ENCODE peak calls at places on chromosomes 16 and 17, in ten cellular contexts. I is HepG2; C is CD4-positive, alpha-beta T cell; K is upper lobe of right lung; O is fibroblast of pulmonary artery; R is heart left ventricle; M is AG10803; D is HFFc6; P is tibial nerve; H is spleen. U is an unnamed sample.

GRCh38 chr17:52383493-52384100 is 225.1 kb upstream of the CA10 start:
- DNase-seq in I (peak), C (no peak), K (no peak), O (peak), R (peak), M (no peak), D (no peak), P (no peak), H (no peak), U (peak)

GRCh38 chr16:89720859-89721643 is at the start of the genes VPS9D1 and ZNF276:
- DNase-seq in I (peak), C (peak), K (peak), O (peak), R (peak), M (peak), D (peak), P (peak), H (peak), U (peak)

GRCh38 chr17:58334661-58335060 is 6.1 kb upstream of the TSPOAP1 start:
- DNase-seq in I (no peak), C (no peak), K (no peak), O (no peak), R (no peak), M (no peak), D (no peak), P (no peak), H (peak), U (no peak)

GRCh38 chr16:2475413-2476344 is 752 bp downstream of the TBC1D24 start:
- DNase-seq in I (no peak), C (no peak), K (peak), O (no peak), R (no peak), M (no peak), D (no peak), P (no peak), H (peak), U (no peak)

GRCh38 chr16:52078716-52079655 is 468.0 kb downstream of the TOX3 start:
- DNase-seq in I (no peak), C (no peak), K (no peak), O (no peak), R (no peak), M (no peak), D (no peak), P (no peak), H (no peak), U (no peak)

GRCh38 chr17:49994085-49995054 is 654 bp downstream of the DLX3 start:
- DNase-seq in I (no peak), C (no peak), K (peak), O (no peak), R (no peak), M (no peak), D (no peak), P (no peak), H (no peak), U (no peak)

GRCh38 chr17:7113273-7114071 is 1.1 kb downstream of the ASGR2 start:
- DNase-seq in I (peak), C (no peak), K (no peak), O (no peak), R (no peak), M (no peak), D (no peak), P (no peak), H (no peak), U (no peak)

GRCh38 chr17:35577826-35578194 is 561 bp downstream of the PEX12 start:
- DNase-seq in I (no peak), C (no peak), K (no peak), O (no peak), R (no peak), M (peak), D (peak), P (no peak), H (no peak), U (peak)

GRCh38 chr16:56424791-56425438 is 430 bp downstream of the AMFR start:
- DNase-seq in I (no peak), C (no peak), K (peak), O (no peak), R (peak), M (peak), D (no peak), P (no peak), H (peak), U (no peak)

GRCh38 chr17:57999496-58000017 is 7.5 kb downstream of the SRSF1 start:
- DNase-seq in I (peak), C (no peak), K (no peak), O (peak), R (no peak), M (peak), D (peak), P (no peak), H (no peak), U (peak)

GRCh38 chr16:68752602-68753001 is 15.5 kb downstream of the CDH1 start:
- DNase-seq in I (peak), C (no peak), K (no peak), O (no peak), R (no peak), M (no peak), D (no peak), P (no peak), H (no peak), U (no peak)

GRCh38 chr17:15892679-15893332 is 52.1 kb upstream of the ADORA2B start:
- DNase-seq in I (peak), C (no peak), K (no peak), O (peak), R (no peak), M (no peak), D (no peak), P (no peak), H (no peak), U (peak)

GRCh38 chr16:67767953-67768352 is 38.4 kb downstream of the RANBP10 start:
- DNase-seq in I (no peak), C (no peak), K (no peak), O (peak), R (no peak), M (peak), D (peak), P (no peak), H (no peak), U (peak)

GRCh38 chr16:84455031-84455430 is 49.4 kb downstream of the MEAK7 start:
- DNase-seq in I (no peak), C (no peak), K (peak), O (no peak), R (no peak), M (no peak), D (no peak), P (no peak), H (peak), U (no peak)

GRCh38 chr17:45019177-45019711 is 32.2 kb downstream of the DCAKD start:
- DNase-seq in I (no peak), C (no peak), K (peak), O (peak), R (peak), M (peak), D (no peak), P (no peak), H (peak), U (peak)

GRCh38 chr16:14356064-14356463 is 274.0 kb downstream of the PARN start:
- DNase-seq in I (no peak), C (no peak), K (no peak), O (no peak), R (no peak), M (no peak), D (no peak), P (no peak), H (no peak), U (no peak)

GRCh38 chr17:3647769-3648540 is 11.4 kb downstream of the CTNS start:
- DNase-seq in I (peak), C (peak), K (no peak), O (peak), R (peak), M (peak), D (peak), P (no peak), H (no peak), U (peak)

DNA sequence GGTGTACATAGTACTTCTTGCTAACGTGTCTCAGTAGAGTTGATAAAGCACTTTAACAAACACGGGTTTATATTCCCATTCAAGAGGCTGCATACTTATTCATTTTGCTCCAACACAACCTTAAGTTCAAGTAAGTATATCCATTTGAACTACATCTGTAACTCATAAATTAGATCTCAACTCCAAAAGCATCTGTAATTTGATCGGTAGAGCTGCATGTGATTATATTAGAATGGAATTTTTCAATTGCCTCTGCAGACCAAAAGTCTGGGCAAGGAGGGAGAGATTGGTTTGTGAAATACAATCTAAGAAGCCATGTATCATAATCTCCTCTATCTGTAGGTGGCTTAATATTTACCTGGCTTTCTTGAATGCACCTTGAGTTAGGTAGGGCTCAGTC is 371.0 kb downstream of the RBFOX1 start:
- DNase-seq in I (no peak), C (no peak), K (no peak), O (no peak), R (no peak), M (no peak), D (no peak), P (no peak), H (no peak), U (no peak)
- TF ChIP-seq CTCF in I (no peak), C (no peak), K (no peak), O (no peak), R (no peak), M (no peak), D (no peak), P (no peak), H (no peak), U (no peak)

GRCh38 chr16:30434852-30435251 is 5.0 kb upstream of the DCTPP1 start:
- DNase-seq in I (no peak), C (no peak), K (no peak), O (no peak), R (no peak), M (no peak), D (no peak), P (no peak), H (no peak), U (no peak)

GRCh38 chr16:30429418-30429677 is 482 bp downstream of the DCTPP1 start:
- DNase-seq in I (no peak), C (no peak), K (no peak), O (no peak), R (no peak), M (no peak), D (no peak), P (no peak), H (no peak), U (no peak)

GRCh38 chr16:30429678-30430427 is at the start of gene DCTPP1:
- DNase-seq in I (peak), C (peak), K (peak), O (peak), R (peak), M (peak), D (peak), P (peak), H (peak), U (peak)

GRCh38 chr16:30428055-30428454 is 1.8 kb downstream of the DCTPP1 start:
- DNase-seq in I (no peak), C (no peak), K (no peak), O (no peak), R (no peak), M (no peak), D (no peak), P (no peak), H (no peak), U (no peak)

GRCh38 chr16:30430428-30430970 is 669 bp upstream of the DCTPP1 start:
- DNase-seq in I (peak), C (no peak), K (no peak), O (no peak), R (no peak), M (no peak), D (no peak), P (no peak), H (no peak), U (no peak)
- TF ChIP-seq CTCF in I (peak), C (peak), K (no peak), O (no peak), R (peak), M (no peak), D (peak), P (peak), H (no peak), U (no peak)

GRCh38 chr16:17930280-17930679 is 406.3 kb downstream of the NPIPA8 start:
- DNase-seq in I (no peak), C (no peak), K (no peak), O (no peak), R (no peak), M (no peak), D (no peak), P (no peak), H (no peak), U (no peak)
- TF ChIP-seq CTCF in I (no peak), C (no peak), K (no peak), O (no peak), R (no peak), M (peak), D (peak), P (no peak), H (no peak), U (no peak)

GRCh38 chr16:30946671-30947532 is 2.0 kb upstream of the ORAI3 start:
- DNase-seq in I (no peak), C (no peak), K (no peak), O (no peak), R (no peak), M (no peak), D (no peak), P (no peak), H (no peak), U (no peak)

GRCh38 chr16:30949655-30950515 is 1.0 kb downstream of the ORAI3 start:
- DNase-seq in I (peak), C (no peak), K (peak), O (peak), R (peak), M (peak), D (peak), P (peak), H (peak), U (peak)

GRCh38 chr16:30947533-30948086 is 1.3 kb upstream of the ORAI3 start:
- DNase-seq in I (no peak), C (no peak), K (no peak), O (no peak), R (no peak), M (no peak), D (no peak), P (no peak), H (no peak), U (no peak)

GRCh38 chr16:30948956-30949654 is at the start of gene ORAI3:
- DNase-seq in I (no peak), C (no peak), K (peak), O (peak), R (peak), M (peak), D (peak), P (peak), H (peak), U (peak)

DNA sequence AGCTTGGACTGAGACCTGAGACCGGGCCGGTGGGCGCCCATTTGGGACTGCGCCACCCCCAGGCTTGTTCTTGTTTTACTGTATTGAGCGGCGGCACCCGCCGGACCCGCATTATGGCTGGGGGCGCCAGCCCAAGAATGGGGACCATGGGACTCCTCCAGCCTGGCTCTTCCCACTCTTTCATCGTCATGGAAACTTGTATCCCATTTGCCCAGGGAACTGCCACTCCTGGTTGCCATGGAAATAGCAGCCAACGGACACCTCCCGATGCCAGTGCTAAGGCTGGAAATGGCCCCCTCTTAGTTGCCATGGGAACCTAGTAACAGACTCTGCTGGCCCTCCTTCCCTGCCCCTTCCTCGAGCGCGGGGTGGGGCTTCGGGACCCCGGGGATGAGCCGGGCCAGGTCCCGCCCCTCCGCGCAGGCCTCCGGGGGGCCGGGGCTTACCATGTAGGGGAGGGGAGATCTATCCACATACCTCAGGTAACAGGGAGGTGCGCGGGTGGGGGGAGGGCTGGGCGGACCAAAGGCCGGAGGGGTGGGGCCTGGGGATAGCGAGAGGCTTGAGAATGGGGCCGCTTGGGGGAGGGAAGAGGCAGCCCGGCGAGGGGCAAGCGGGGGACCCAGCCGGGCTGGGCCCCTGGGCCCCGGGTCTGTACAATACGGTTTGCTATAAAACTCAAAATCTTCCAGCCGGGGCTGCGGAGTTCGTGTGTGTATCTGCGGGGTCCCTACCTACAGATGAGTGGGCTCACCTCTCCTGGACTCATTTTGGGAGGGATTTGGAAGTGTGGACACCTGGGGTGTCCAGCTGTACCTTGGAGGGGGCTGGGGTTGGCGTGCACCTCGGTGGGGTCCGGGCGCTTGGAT is 547 bp upstream of the ORAI3 start:
- DNase-seq in I (peak), C (no peak), K (peak), O (peak), R (peak), M (peak), D (peak), P (peak), H (peak), U (peak)
- TF ChIP-seq CTCF in I (no peak), C (no peak), K (no peak), O (no peak), R (no peak), M (no peak), D (peak), P (no peak), H (no peak), U (no peak)

GRCh38 chr17:75614556-75615270 is 18.5 kb upstream of the SMIM5 start:
- DNase-seq in I (no peak), C (no peak), K (no peak), O (no peak), R (no peak), M (no peak), D (no peak), P (no peak), H (no peak), U (no peak)

GRCh38 chr17:75612906-75613626 is 20.2 kb upstream of the SMIM5 start:
- DNase-seq in I (no peak), C (no peak), K (no peak), O (no peak), R (no peak), M (no peak), D (no peak), P (no peak), H (no peak), U (no peak)

GRCh38 chr17:75615301-75615700 is 17.9 kb upstream of the SMIM5 start:
- DNase-seq in I (no peak), C (no peak), K (no peak), O (no peak), R (no peak), M (no peak), D (no peak), P (no peak), H (no peak), U (no peak)

GRCh38 chr17:75611746-75612437 is 21.3 kb upstream of the SMIM5 start:
- DNase-seq in I (no peak), C (no peak), K (no peak), O (no peak), R (no peak), M (no peak), D (no peak), P (no peak), H (no peak), U (no peak)

GRCh38 chr17:75614006-75614405 is 19.2 kb upstream of the SMIM5 start:
- DNase-seq in I (no peak), C (no peak), K (no peak), O (no peak), R (no peak), M (no peak), D (no peak), P (no peak), H (no peak), U (no peak)
- TF ChIP-seq CTCF in I (peak), C (no peak), K (no peak), O (no peak), R (no peak), M (no peak), D (peak), P (no peak), H (no peak), U (peak)

GRCh38 chr17:60229189-60229802 is 79.5 kb downstream of the CA4 start:
- DNase-seq in I (no peak), C (no peak), K (no peak), O (peak), R (no peak), M (peak), D (peak), P (no peak), H (no peak), U (no peak)
- TF ChIP-seq CTCF in I (no peak), C (no peak), K (no peak), O (no peak), R (no peak), M (peak), D (peak), P (no peak), H (no peak), U (no peak)

DNA sequence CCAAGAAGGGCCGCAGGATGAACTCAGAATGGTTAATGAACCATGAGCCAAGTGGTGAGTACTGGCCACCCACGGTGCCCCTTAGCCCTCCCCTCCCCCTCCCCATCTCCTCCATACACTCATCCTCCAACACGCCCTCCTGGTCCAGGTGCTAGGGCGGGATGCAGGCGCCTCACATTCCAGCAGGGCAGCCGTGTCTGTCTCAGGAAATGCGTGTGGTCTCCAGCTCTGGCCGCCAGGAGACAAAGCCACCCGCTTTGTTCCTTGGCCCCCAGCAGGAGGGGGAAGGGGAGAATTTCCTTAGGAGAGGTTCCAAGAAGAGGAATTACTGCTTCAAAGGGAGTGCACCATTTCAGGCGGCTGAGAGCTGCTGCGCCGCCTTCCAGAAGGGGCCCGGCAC is 29.8 kb upstream of the RMI2 start:
- DNase-seq in I (no peak), C (no peak), K (no peak), O (peak), R (no peak), M (no peak), D (peak), P (no peak), H (no peak), U (peak)
- TF ChIP-seq CTCF in I (no peak), C (no peak), K (no peak), O (peak), R (no peak), M (no peak), D (peak), P (no peak), H (no peak), U (no peak)

GRCh38 chr17:76529643-76530488 is 7.6 kb downstream of the CYGB start:
- DNase-seq in I (peak), C (no peak), K (peak), O (peak), R (peak), M (peak), D (peak), P (peak), H (peak), U (peak)

GRCh38 chr17:76528156-76528527 is 9.4 kb downstream of the CYGB start:
- DNase-seq in I (no peak), C (no peak), K (no peak), O (no peak), R (peak), M (no peak), D (no peak), P (no peak), H (peak), U (no peak)

GRCh38 chr17:76529224-76529642 is 8.3 kb downstream of the CYGB start:
- DNase-seq in I (no peak), C (no peak), K (peak), O (peak), R (peak), M (peak), D (peak), P (peak), H (no peak), U (peak)

GRCh38 chr17:76528528-76529223 is 8.8 kb downstream of the CYGB start:
- DNase-seq in I (no peak), C (no peak), K (no peak), O (peak), R (peak), M (peak), D (no peak), P (no peak), H (peak), U (peak)

GRCh38 chr17:76527430-76528111 is 9.9 kb downstream of the CYGB start:
- DNase-seq in I (peak), C (peak), K (peak), O (peak), R (peak), M (peak), D (no peak), P (peak), H (peak), U (peak)
- TF ChIP-seq CTCF in I (peak), C (no peak), K (peak), O (no peak), R (no peak), M (no peak), D (no peak), P (peak), H (peak), U (peak)

GRCh38 chr17:60318830-60319229 is 73.1 kb downstream of the USP32 start:
- DNase-seq in I (no peak), C (no peak), K (no peak), O (no peak), R (no peak), M (no peak), D (no peak), P (no peak), H (no peak), U (no peak)

GRCh38 chr17:60311186-60311585 is 80.7 kb downstream of the USP32 start:
- DNase-seq in I (no peak), C (no peak), K (no peak), O (no peak), R (no peak), M (no peak), D (no peak), P (no peak), H (no peak), U (no peak)

GRCh38 chr17:60314423-60314822 is 77.5 kb downstream of the USP32 start:
- DNase-seq in I (no peak), C (no peak), K (no peak), O (no peak), R (no peak), M (no peak), D (no peak), P (no peak), H (no peak), U (no peak)

GRCh38 chr17:60311936-60312335 is 80.0 kb downstream of the USP32 start:
- DNase-seq in I (no peak), C (no peak), K (no peak), O (peak), R (no peak), M (peak), D (no peak), P (no peak), H (no peak), U (peak)

GRCh38 chr17:60315650-60316049 is 76.3 kb downstream of the USP32 start:
- DNase-seq in I (peak), C (no peak), K (no peak), O (no peak), R (no peak), M (no peak), D (no peak), P (no peak), H (no peak), U (peak)
- TF ChIP-seq CTCF in I (peak), C (no peak), K (no peak), O (peak), R (no peak), M (no peak), D (peak), P (no peak), H (no peak), U (peak)